ENCODE peak calls at places on chromosomes 1 and 21, in five cellular contexts. One of them, this sample, is unnamed.

GRCh38 chr1:229102741-229103480 is 168.0 kb upstream of the RAB4A start:
- DNase-seq in fibroblast of pulmonary artery: peak; percentile 5
- DNase-seq in osteoblast: no peak
- DNase-seq in fibroblast of mammary gland: peak; percentile 37
- DNase-seq in hepatocyte: no peak
- DNase-seq in this sample: no peak

GRCh38 chr1:29372108-29372507 is 135.8 kb downstream of the PTPRU start:
- DNase-seq in fibroblast of pulmonary artery: no peak
- DNase-seq in osteoblast: no peak
- DNase-seq in fibroblast of mammary gland: no peak
- DNase-seq in hepatocyte: no peak
- DNase-seq in this sample: no peak

GRCh38 chr1:125087691-125088090 is 3902.9 kb downstream of the SRGAP2C start:
- DNase-seq in fibroblast of pulmonary artery: no peak
- DNase-seq in osteoblast: no peak
- DNase-seq in fibroblast of mammary gland: no peak
- DNase-seq in hepatocyte: no peak
- DNase-seq in this sample: no peak

GRCh38 chr1:198681247-198681646 is 42.4 kb downstream of the PTPRC start:
- DNase-seq in fibroblast of pulmonary artery: peak; percentile 37
- DNase-seq in osteoblast: peak; percentile 54
- DNase-seq in fibroblast of mammary gland: no peak
- DNase-seq in hepatocyte: no peak
- DNase-seq in this sample: no peak

GRCh38 chr1:245168090-245168489 is 13.3 kb downstream of the KIF26B start:
- DNase-seq in fibroblast of pulmonary artery: no peak
- DNase-seq in osteoblast: no peak
- DNase-seq in fibroblast of mammary gland: no peak
- DNase-seq in hepatocyte: no peak
- DNase-seq in this sample: no peak

GRCh38 chr1:175757381-175758015 is 14.1 kb upstream of the TNR start:
- DNase-seq in fibroblast of pulmonary artery: no peak
- DNase-seq in osteoblast: no peak
- DNase-seq in fibroblast of mammary gland: peak; percentile 1
- DNase-seq in hepatocyte: peak; percentile 62
- DNase-seq in this sample: no peak

GRCh38 chr1:3459940-3460652 is 5.6 kb downstream of the ARHGEF16 start:
- DNase-seq in fibroblast of pulmonary artery: no peak
- DNase-seq in osteoblast: peak; percentile 73
- DNase-seq in fibroblast of mammary gland: no peak
- DNase-seq in hepatocyte: peak; percentile 86
- DNase-seq in this sample: no peak

GRCh38 chr1:226132731-226133503 is 53.6 kb downstream of the ACBD3 start:
- DNase-seq in fibroblast of pulmonary artery: no peak
- DNase-seq in osteoblast: peak; percentile 76
- DNase-seq in fibroblast of mammary gland: no peak
- DNase-seq in hepatocyte: no peak
- DNase-seq in this sample: no peak

GRCh38 chr1:226655251-226656163 is 83.6 kb downstream of the ITPKB start:
- DNase-seq in fibroblast of pulmonary artery: no peak
- DNase-seq in osteoblast: no peak
- DNase-seq in fibroblast of mammary gland: no peak
- DNase-seq in hepatocyte: no peak
- DNase-seq in this sample: no peak

GRCh38 chr1:244154882-244155531 is 103.9 kb downstream of the ZBTB18 start:
- DNase-seq in fibroblast of pulmonary artery: no peak
- DNase-seq in osteoblast: no peak
- DNase-seq in fibroblast of mammary gland: no peak
- DNase-seq in hepatocyte: peak; percentile 35
- DNase-seq in this sample: no peak

GRCh38 chr1:11238311-11238710 is 24.0 kb downstream of the MTOR start:
- DNase-seq in fibroblast of pulmonary artery: no peak
- DNase-seq in osteoblast: no peak
- DNase-seq in fibroblast of mammary gland: no peak
- DNase-seq in hepatocyte: no peak
- DNase-seq in this sample: no peak

GRCh38 chr1:218284917-218285635 is at the start of gene RRP15:
- DNase-seq in fibroblast of pulmonary artery: peak; percentile 93
- DNase-seq in osteoblast: peak; percentile 87
- DNase-seq in fibroblast of mammary gland: peak; percentile 89
- DNase-seq in hepatocyte: peak; percentile 94
- DNase-seq in this sample: peak; percentile 89

GRCh38 chr1:206772228-206773002 is at the start of gene IL10:
- DNase-seq in fibroblast of pulmonary artery: no peak
- DNase-seq in osteoblast: no peak
- DNase-seq in fibroblast of mammary gland: no peak
- DNase-seq in hepatocyte: no peak
- DNase-seq in this sample: no peak

GRCh38 chr21:46572850-46573249 is 32.0 kb downstream of the S100B start:
- DNase-seq in fibroblast of pulmonary artery: no peak
- DNase-seq in osteoblast: no peak
- DNase-seq in fibroblast of mammary gland: no peak
- DNase-seq in hepatocyte: no peak
- DNase-seq in this sample: no peak

GRCh38 chr1:15370268-15370667 is 39.4 kb upstream of the EFHD2 start:
- DNase-seq in fibroblast of pulmonary artery: no peak
- DNase-seq in osteoblast: no peak
- DNase-seq in fibroblast of mammary gland: no peak
- DNase-seq in hepatocyte: no peak
- DNase-seq in this sample: no peak

GRCh38 chr1:50420689-50421365 is 2.4 kb downstream of the DMRTA2 start:
- DNase-seq in fibroblast of pulmonary artery: no peak
- DNase-seq in osteoblast: peak; percentile 90
- DNase-seq in fibroblast of mammary gland: no peak
- DNase-seq in hepatocyte: no peak
- DNase-seq in this sample: no peak
- H3K4me3 ChIP-seq in fibroblast of pulmonary artery: no peak overlapping the region
- H3K4me3 ChIP-seq in osteoblast: no peak overlapping the region
- H3K4me3 ChIP-seq in fibroblast of mammary gland: no peak overlapping the region
- H3K4me3 ChIP-seq in hepatocyte: no peak overlapping the region
- H3K4me3 ChIP-seq in this sample: no peak overlapping the region

GRCh38 chr1:22428672-22429071 is 23.0 kb upstream of the ZBTB40 start:
- DNase-seq in fibroblast of pulmonary artery: peak; percentile 70
- DNase-seq in osteoblast: no peak
- DNase-seq in fibroblast of mammary gland: peak; percentile 73
- DNase-seq in hepatocyte: peak; percentile 64
- DNase-seq in this sample: no peak
- H3K4me3 ChIP-seq in fibroblast of pulmonary artery: peak overlapping the region; percentile 53
- H3K4me3 ChIP-seq in osteoblast: peak overlapping the region; percentile 63
- H3K4me3 ChIP-seq in fibroblast of mammary gland: peak overlapping the region; percentile 57
- H3K4me3 ChIP-seq in hepatocyte: peak overlapping the region; percentile 46
- H3K4me3 ChIP-seq in this sample: no peak overlapping the region

GRCh38 chr1:53285969-53286760 is 41.7 kb downstream of the LRP8 start:
- DNase-seq in fibroblast of pulmonary artery: no peak
- DNase-seq in osteoblast: no peak
- DNase-seq in fibroblast of mammary gland: no peak
- DNase-seq in hepatocyte: no peak
- DNase-seq in this sample: no peak

GRCh38 chr1:53285546-53285945 is 42.3 kb downstream of the LRP8 start:
- DNase-seq in fibroblast of pulmonary artery: no peak
- DNase-seq in osteoblast: peak; percentile 47
- DNase-seq in fibroblast of mammary gland: no peak
- DNase-seq in hepatocyte: no peak
- DNase-seq in this sample: no peak

GRCh38 chr1:53286950-53287349 is 40.9 kb downstream of the LRP8 start:
- DNase-seq in fibroblast of pulmonary artery: no peak
- DNase-seq in osteoblast: no peak
- DNase-seq in fibroblast of mammary gland: no peak
- DNase-seq in hepatocyte: no peak
- DNase-seq in this sample: no peak

GRCh38 chr1:53289050-53289429 is 38.8 kb downstream of the LRP8 start:
- DNase-seq in fibroblast of pulmonary artery: no peak
- DNase-seq in osteoblast: no peak
- DNase-seq in fibroblast of mammary gland: no peak
- DNase-seq in hepatocyte: no peak
- DNase-seq in this sample: no peak

GRCh38 chr1:53288247-53289049 is 39.4 kb downstream of the LRP8 start:
- DNase-seq in fibroblast of pulmonary artery: no peak
- DNase-seq in osteoblast: no peak
- DNase-seq in fibroblast of mammary gland: no peak
- DNase-seq in hepatocyte: no peak
- DNase-seq in this sample: no peak
- H3K4me3 ChIP-seq in fibroblast of pulmonary artery: no peak overlapping the region
- H3K4me3 ChIP-seq in osteoblast: no peak overlapping the region
- H3K4me3 ChIP-seq in fibroblast of mammary gland: no peak overlapping the region
- H3K4me3 ChIP-seq in hepatocyte: no peak overlapping the region
- H3K4me3 ChIP-seq in this sample: no peak overlapping the region

GRCh38 chr1:32178380-32179192 is 889 bp upstream of the TXLNA start:
- DNase-seq in fibroblast of pulmonary artery: no peak
- DNase-seq in osteoblast: no peak
- DNase-seq in fibroblast of mammary gland: no peak
- DNase-seq in hepatocyte: peak; percentile 28
- DNase-seq in this sample: no peak
- H3K4me3 ChIP-seq in fibroblast of pulmonary artery: no peak overlapping the region
- H3K4me3 ChIP-seq in osteoblast: peak overlapping the region; percentile 89
- H3K4me3 ChIP-seq in fibroblast of mammary gland: peak overlapping the region; percentile 48
- H3K4me3 ChIP-seq in hepatocyte: no peak overlapping the region
- H3K4me3 ChIP-seq in this sample: peak overlapping the region; percentile 66

GRCh38 chr1:24745711-24746582 is 700 bp downstream of the CLIC4 start:
- DNase-seq in fibroblast of pulmonary artery: peak; percentile 88
- DNase-seq in osteoblast: peak; percentile 44
- DNase-seq in fibroblast of mammary gland: peak; percentile 76
- DNase-seq in hepatocyte: peak; percentile 71
- DNase-seq in this sample: no peak
- H3K4me3 ChIP-seq in fibroblast of pulmonary artery: peak overlapping the region; percentile 69
- H3K4me3 ChIP-seq in osteoblast: peak overlapping the region; percentile 80
- H3K4me3 ChIP-seq in fibroblast of mammary gland: peak overlapping the region; percentile 75
- H3K4me3 ChIP-seq in hepatocyte: peak overlapping the region; percentile 75
- H3K4me3 ChIP-seq in this sample: peak overlapping the region; percentile 88

GRCh38 chr1:111990878-111991760 is 1.7 kb upstream of the KCND3 start:
- DNase-seq in fibroblast of pulmonary artery: peak; percentile 33
- DNase-seq in osteoblast: peak; percentile 90
- DNase-seq in fibroblast of mammary gland: peak; percentile 20
- DNase-seq in hepatocyte: peak; percentile 68
- DNase-seq in this sample: no peak

GRCh38 chr1:111988743-111989453 is 570 bp downstream of the KCND3 start:
- DNase-seq in fibroblast of pulmonary artery: no peak
- DNase-seq in osteoblast: peak; percentile 82
- DNase-seq in fibroblast of mammary gland: no peak
- DNase-seq in hepatocyte: peak; percentile 38
- DNase-seq in this sample: no peak

GRCh38 chr1:111989531-111990025 is at the start of gene KCND3:
- DNase-seq in fibroblast of pulmonary artery: peak; percentile 21
- DNase-seq in osteoblast: peak; percentile 93
- DNase-seq in fibroblast of mammary gland: peak; percentile 4
- DNase-seq in hepatocyte: peak; percentile 58
- DNase-seq in this sample: no peak

GRCh38 chr1:111990026-111990877 is 784 bp upstream of the KCND3 start:
- DNase-seq in fibroblast of pulmonary artery: no peak
- DNase-seq in osteoblast: peak; percentile 89
- DNase-seq in fibroblast of mammary gland: no peak
- DNase-seq in hepatocyte: peak; percentile 29
- DNase-seq in this sample: no peak

DNA sequence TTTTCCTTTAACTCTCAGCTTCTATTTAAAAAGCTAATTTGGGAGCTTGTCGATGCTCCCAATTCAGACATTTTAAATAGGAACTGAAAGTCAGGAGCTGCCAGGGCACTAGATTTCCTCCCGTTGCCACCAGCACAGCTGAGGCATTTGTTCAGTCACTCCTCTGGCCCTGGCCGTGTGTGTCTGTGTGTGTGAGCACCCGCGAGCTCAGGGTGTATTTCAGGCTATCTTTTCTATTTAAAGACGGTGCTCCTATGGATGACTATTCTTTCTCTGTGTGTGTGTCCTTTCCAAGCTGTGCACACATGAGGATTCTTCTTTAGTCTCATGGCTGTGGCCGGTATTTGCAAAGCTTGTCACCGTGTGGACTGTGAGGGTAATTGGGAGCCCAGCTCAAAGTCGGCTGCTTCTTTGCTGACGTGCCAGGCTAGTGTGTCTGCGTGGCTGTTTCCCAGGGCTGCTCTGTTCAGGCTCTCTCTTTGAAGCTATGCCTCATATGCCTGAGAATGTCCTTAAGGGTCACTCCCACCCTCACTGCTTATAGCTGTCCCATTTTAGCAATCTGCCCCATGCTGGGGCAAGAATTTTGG is 3.0 kb upstream of the KCND3 start:
- DNase-seq in fibroblast of pulmonary artery: no peak
- DNase-seq in osteoblast: no peak
- DNase-seq in fibroblast of mammary gland: no peak
- DNase-seq in hepatocyte: no peak
- DNase-seq in this sample: no peak
- H3K4me3 ChIP-seq in fibroblast of pulmonary artery: no peak overlapping the region
- H3K4me3 ChIP-seq in osteoblast: no peak overlapping the region
- H3K4me3 ChIP-seq in fibroblast of mammary gland: no peak overlapping the region
- H3K4me3 ChIP-seq in hepatocyte: no peak overlapping the region
- H3K4me3 ChIP-seq in this sample: no peak overlapping the region

DNA sequence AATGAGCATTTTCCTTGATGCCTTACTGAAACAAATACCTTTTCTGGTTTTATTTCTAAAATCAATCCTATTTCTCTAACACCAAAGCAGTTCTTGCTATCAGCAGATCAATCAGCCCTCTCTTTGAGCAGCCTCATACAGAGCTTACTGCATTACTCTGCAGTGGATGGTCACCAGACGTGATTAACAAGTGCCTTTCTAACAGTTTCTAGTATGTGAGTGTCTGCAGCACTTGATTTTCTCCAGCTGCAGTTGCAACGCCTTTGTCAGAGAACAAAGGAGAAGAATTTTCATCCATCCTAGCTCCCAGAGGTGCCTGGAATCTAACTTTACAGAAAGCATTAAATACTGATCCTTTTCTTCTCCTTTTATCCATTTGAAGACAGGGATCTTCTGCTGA is 177.3 kb upstream of the SGIP1 start:
- DNase-seq in fibroblast of pulmonary artery: no peak
- DNase-seq in osteoblast: no peak
- DNase-seq in fibroblast of mammary gland: no peak
- DNase-seq in hepatocyte: no peak
- DNase-seq in this sample: no peak
- H3K4me3 ChIP-seq in fibroblast of pulmonary artery: no peak overlapping the region
- H3K4me3 ChIP-seq in osteoblast: no peak overlapping the region
- H3K4me3 ChIP-seq in fibroblast of mammary gland: no peak overlapping the region
- H3K4me3 ChIP-seq in hepatocyte: no peak overlapping the region
- H3K4me3 ChIP-seq in this sample: no peak overlapping the region

GRCh38 chr1:241742084-241742483 is 90.0 kb downstream of the WDR64 start:
- DNase-seq in fibroblast of pulmonary artery: no peak
- DNase-seq in osteoblast: no peak
- DNase-seq in fibroblast of mammary gland: no peak
- DNase-seq in hepatocyte: no peak
- DNase-seq in this sample: no peak
- H3K4me3 ChIP-seq in fibroblast of pulmonary artery: no peak overlapping the region
- H3K4me3 ChIP-seq in osteoblast: no peak overlapping the region
- H3K4me3 ChIP-seq in fibroblast of mammary gland: no peak overlapping the region
- H3K4me3 ChIP-seq in hepatocyte: no peak overlapping the region
- H3K4me3 ChIP-seq in this sample: no peak overlapping the region

This sample was measured in vagina.